ENCODE peak calls at places on chromosomes 7 and 10, in eight cellular contexts. Z is body of pancreas, M is heart left ventricle, R is left ventricle myocardium inferior, N is upper lobe of right lung, Y is GM23248, S is neuronal stem cell, K is mesenchymal stem cell. A is an unnamed sample.

GRCh38 chr7:129184979-129185670 is 3.3 kb upstream of the SMO start:
- DNase-seq in M (no peak), S (no peak), N (no peak), K (no peak), Z (no peak), R (no peak), Y (no peak), A (no peak)

GRCh38 chr10:92407305-92408016 is 116.5 kb downstream of the MARCHF5 start:
- DNase-seq in N (no peak), K (no peak), S (no peak), R (no peak), M (no peak), Y (no peak), Z (peak; percentile 30), A (peak; percentile 10)

GRCh38 chr7:25847331-25848070 is 304.5 kb upstream of the NFE2L3 start:
- DNase-seq in M (no peak), Z (no peak), Y (peak; percentile 72), K (peak; percentile 43), N (no peak), R (no peak), S (no peak), A (peak; percentile 56)

GRCh38 chr10:23158370-23158769 is 33.7 kb upstream of the PTF1A start:
- DNase-seq in Y (peak; percentile 73), M (no peak), N (no peak), R (no peak), S (peak; percentile 72), Z (peak; percentile 73), K (peak; percentile 65), A (peak; percentile 76)

GRCh38 chr7:155988421-155988820 is 176.2 kb upstream of the SHH start:
- DNase-seq in Z (no peak), Y (no peak), K (no peak), N (peak; percentile 62), S (no peak), M (no peak), R (no peak), A (no peak)

GRCh38 chr10:104880655-104881222 is 239.6 kb downstream of the SORCS3 start:
- DNase-seq in M (no peak), N (no peak), K (no peak), R (no peak), S (no peak), Y (no peak), Z (no peak), A (no peak)

GRCh38 chr10:1381339-1381738 is 325.2 kb downstream of the WDR37 start:
- DNase-seq in Y (no peak), S (no peak), R (no peak), K (no peak), M (no peak), N (no peak), Z (no peak), A (no peak)

GRCh38 chr10:114933588-114933987 is 4.4 kb upstream of the TRUB1 start:
- DNase-seq in Y (peak; percentile 46), Z (no peak), N (no peak), R (no peak), S (no peak), M (no peak), K (no peak), A (no peak)

GRCh38 chr10:84156009-84156408 is 16.7 kb downstream of the GHITM start:
- DNase-seq in K (no peak), Z (no peak), R (no peak), M (no peak), S (no peak), N (no peak), Y (no peak), A (no peak)

GRCh38 chr10:63236113-63236935 is 103.2 kb downstream of the NRBF2 start:
- DNase-seq in M (no peak), R (no peak), Y (peak; percentile 93), S (no peak), Z (peak; percentile 64), K (peak; percentile 95), N (no peak), A (no peak)

GRCh38 chr10:21510218-21511070 is 15.0 kb downstream of the SKIDA1 start:
- DNase-seq in K (no peak), M (no peak), Z (no peak), R (no peak), N (peak; percentile 63), S (peak; percentile 90), Y (peak; percentile 55), A (no peak)

GRCh38 chr7:38321515-38321944 is 48.1 kb upstream of the TARP start:
- DNase-seq in Z (peak; percentile 27), Y (peak; percentile 96), R (no peak), K (peak; percentile 41), M (no peak), S (no peak), N (no peak), A (peak; percentile 50)

GRCh38 chr10:102644066-102644645 is at the start of gene TRIM8:
- DNase-seq in S (no peak), Y (peak; percentile 76), Z (peak; percentile 58), R (peak; percentile 53), N (peak; percentile 82), M (no peak), K (peak; percentile 46), A (peak; percentile 50)

GRCh38 chr10:17229967-17230682 is 2.1 kb downstream of the VIM start:
- DNase-seq in N (peak; percentile 95), S (peak; percentile 73), K (peak; percentile 70), M (peak; percentile 85), R (peak; percentile 82), Z (peak; percentile 90), Y (peak; percentile 86), A (peak; percentile 83)

GRCh38 chr10:2921956-2922680 is 145.2 kb upstream of the PFKP start:
- DNase-seq in Y (peak; percentile 13), N (no peak), R (no peak), S (no peak), M (no peak), K (no peak), Z (no peak), A (no peak)

GRCh38 chr7:142770720-142771352 is at the start of gene PRSS2:
- DNase-seq in K (no peak), S (no peak), Y (no peak), M (no peak), N (no peak), Z (peak; percentile 93), R (no peak), A (no peak)

GRCh38 chr10:591646-592045 is 97.8 kb downstream of the DIP2C start:
- DNase-seq in S (no peak), M (no peak), N (no peak), Z (no peak), Y (no peak), R (no peak), K (no peak), A (no peak)

GRCh38 chr7:85213500-85213899 is 26.6 kb upstream of the SEMA3D start:
- DNase-seq in M (no peak), K (no peak), Y (no peak), R (no peak), N (no peak), S (no peak), Z (no peak), A (no peak)

GRCh38 chr7:68185641-68186040 is 1189.0 kb downstream of the TYW1 start:
- DNase-seq in K (no peak), N (no peak), Y (no peak), R (no peak), Z (no peak), S (no peak), M (no peak), A (no peak)

GRCh38 chr7:22660732-22661131 is 66.3 kb upstream of the IL6 start:
- DNase-seq in N (no peak), R (no peak), K (no peak), Z (no peak), Y (no peak), M (no peak), S (no peak), A (peak; percentile 6)

GRCh38 chr7:123649956-123650355 is 5.7 kb upstream of the LMOD2 start:
- DNase-seq in R (no peak), M (no peak), N (no peak), S (no peak), Y (peak; percentile 53), K (peak; percentile 58), Z (no peak), A (no peak)

GRCh38 chr10:31756131-31757119 is 172.2 kb downstream of the ARHGAP12 start:
- DNase-seq in Z (no peak), K (no peak), M (no peak), N (no peak), R (no peak), Y (no peak), S (no peak), A (no peak)
- H3K4me1 ChIP-seq in Z (peaks cover 39% of the 10 kb centered on the region), K (peaks cover 20% of the 10 kb centered on the region), M (peaks cover 9% of the 10 kb centered on the region), N (peaks cover 26% of the 10 kb centered on the region), R (peaks cover 59% of the 10 kb centered on the region), Y (peaks cover 48% of the 10 kb centered on the region), S (peaks cover 7% of the 10 kb centered on the region), A (no peaks in the 10 kb centered on the region)

GRCh38 chr7:93923946-93924345 is 2.4 kb downstream of the GNG11 start:
- DNase-seq in R (no peak), K (peak; percentile 33), M (no peak), Z (no peak), N (no peak), S (no peak), Y (peak; percentile 48), A (no peak)
- H3K4me3 ChIP-seq in R (peak overlapping the region; percentile 71), K (peak overlapping the region; percentile 95), M (peak overlapping the region; percentile 67), Z (no peak overlapping the region), N (peak overlapping the region; percentile 62), S (peak overlapping the region; percentile 79), Y (peak overlapping the region; percentile 96), A (no peak overlapping the region)

DNA sequence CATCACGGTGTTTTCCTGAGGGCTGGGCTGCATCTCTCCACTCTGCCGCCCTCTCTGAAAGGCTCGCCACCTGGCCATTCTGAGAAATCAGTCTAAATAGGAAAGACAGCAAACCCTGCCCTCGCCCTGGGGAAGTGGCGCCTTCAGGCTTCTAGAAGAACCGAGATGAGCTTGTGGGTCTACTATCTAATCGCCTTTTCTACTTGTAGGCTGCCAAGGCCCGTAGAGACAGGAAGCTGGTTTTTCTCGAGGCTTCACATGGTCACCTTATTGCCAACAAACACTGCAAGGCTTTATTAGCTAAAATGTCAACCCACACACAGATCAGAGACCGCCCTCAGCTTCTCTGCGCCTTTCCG is 21.4 kb downstream of the LAT2 start:
- DNase-seq in Z (no peak), M (no peak), N (no peak), K (no peak), Y (no peak), R (no peak), S (no peak), A (no peak)
- H3K4me1 ChIP-seq in Z (peaks cover 9% of the 10 kb centered on the region), M (no peaks in the 10 kb centered on the region), N (peaks cover 8% of the 10 kb centered on the region), K (no peaks in the 10 kb centered on the region), Y (no peaks in the 10 kb centered on the region), R (no peaks in the 10 kb centered on the region), S (no peaks in the 10 kb centered on the region), A (no peaks in the 10 kb centered on the region)

DNA sequence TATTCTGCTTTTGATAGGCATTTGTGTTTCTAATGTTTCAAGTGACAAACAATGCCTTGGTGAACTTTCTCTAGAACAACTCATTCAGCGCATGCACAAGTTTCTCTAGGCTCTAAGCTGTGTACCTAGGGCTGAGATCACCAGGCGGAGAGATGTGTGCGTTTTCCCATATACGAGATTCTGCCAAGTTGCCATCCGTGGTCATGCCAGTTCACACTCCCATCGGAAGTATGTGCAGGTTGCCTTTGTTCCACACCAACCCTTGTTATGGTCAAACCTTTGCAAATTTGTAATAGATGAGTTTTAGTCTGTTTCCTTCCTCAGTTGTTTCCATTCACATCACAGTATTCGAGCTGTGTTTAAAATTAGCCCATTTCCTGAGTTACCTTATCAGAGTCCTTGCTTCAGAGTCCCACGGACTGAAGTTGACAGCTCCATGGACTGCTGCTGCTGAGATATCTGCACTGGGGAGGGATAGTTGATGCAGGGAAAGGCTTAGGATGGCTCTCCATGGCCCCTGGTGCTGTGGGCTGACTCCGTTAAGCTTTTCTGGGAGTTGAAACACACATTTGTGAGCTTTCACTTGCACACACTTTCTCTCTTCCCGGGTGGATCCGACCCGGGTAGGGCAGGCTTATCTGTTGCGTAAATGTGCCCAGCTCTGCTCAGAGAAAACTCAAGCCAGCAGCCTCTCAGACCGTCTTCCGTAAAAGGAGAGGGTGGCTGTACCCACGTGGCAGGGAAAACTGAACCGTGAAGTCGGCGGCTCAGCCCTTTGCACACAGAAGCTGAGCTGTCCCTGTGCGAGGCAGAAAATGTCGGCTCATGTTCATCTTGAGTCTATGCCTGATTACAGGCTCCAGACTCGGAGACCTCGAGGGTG is 49.4 kb downstream of the HK1 start:
- DNase-seq in R (peak; percentile 77), N (peak; percentile 88), K (peak; percentile 52), Z (peak; percentile 71), Y (no peak), M (peak; percentile 81), S (no peak), A (peak; percentile 72)
- H3K4me3 ChIP-seq in R (peak overlapping the region; percentile 56), N (peak overlapping the region; percentile 11), K (no peak overlapping the region), Z (no peak overlapping the region), Y (no peak overlapping the region), M (peak overlapping the region; percentile 36), S (no peak overlapping the region), A (no peak overlapping the region)